ENCODE peak calls at places on chromosomes 12 and 14, in six cellular contexts. E is H1, R is GM12891, T is GM12878, D is K562, K is HepG2. N is an unnamed sample.
A peak's percentile ranks its signal among the peaks of the same experiment; 100 is the strongest.

GRCh38 chr12:23640754-23641153 is 308.7 kb downstream of the SOX5 start:
- DNase-seq in E (peak; percentile 47), R (no peak), T (no peak), D (no peak), K (no peak), N (no peak)

GRCh38 chr12:8827551-8828347 is 5.3 kb downstream of the A2ML1 start:
- DNase-seq in E (no peak), R (no peak), T (no peak), D (no peak), K (no peak), N (no peak)

GRCh38 chr14:22882529-22883190 is 362 bp upstream of the REM2 start:
- DNase-seq in E (no peak), R (no peak), T (no peak), D (peak; percentile 81), K (no peak), N (no peak)

GRCh38 chr12:10722502-10722904 is 620 bp downstream of the YBX3 start:
- DNase-seq in E (no peak), R (peak; percentile 50), T (no peak), D (peak; percentile 58), K (peak; percentile 19), N (peak; percentile 41)

GRCh38 chr14:34930591-34931069 is 52.2 kb upstream of the SRP54 start:
- DNase-seq in E (no peak), R (no peak), T (peak; percentile 36), D (no peak), K (no peak), N (peak; percentile 13)

GRCh38 chr12:99390707-99391106 is 256.8 kb upstream of the GARIN6 start:
- DNase-seq in E (peak; percentile 19), R (no peak), T (no peak), D (no peak), K (no peak), N (no peak)

GRCh38 chr14:70098257-70098809 is 90.4 kb downstream of the SLC8A3 start:
- DNase-seq in E (no peak), R (no peak), T (no peak), D (no peak), K (no peak), N (no peak)

GRCh38 chr14:34029921-34030334 is 79.1 kb upstream of the EGLN3 start:
- DNase-seq in E (no peak), R (no peak), T (no peak), D (peak; percentile 53), K (no peak), N (no peak)

GRCh38 chr12:54428050-54429013 is 9.3 kb upstream of the ITGA5 start:
- DNase-seq in E (no peak), R (no peak), T (no peak), D (no peak), K (no peak), N (no peak)

GRCh38 chr12:110744176-110744575 is 1.5 kb upstream of the PPP1CC start:
- DNase-seq in E (no peak), R (no peak), T (no peak), D (no peak), K (peak; percentile 69), N (no peak)

GRCh38 chr12:12922191-12922616 is 29.8 kb downstream of the GPRC5D start:
- DNase-seq in E (no peak), R (no peak), T (no peak), D (no peak), K (no peak), N (no peak)

GRCh38 chr12:129298921-129299320 is 445.6 kb downstream of the GLT1D1 start:
- DNase-seq in E (no peak), R (no peak), T (no peak), D (no peak), K (no peak), N (no peak)

GRCh38 chr12:106248177-106248848 is 493 bp upstream of the CKAP4 start:
- DNase-seq in E (no peak), R (peak; percentile 35), T (no peak), D (no peak), K (peak; percentile 19), N (peak; percentile 34)

GRCh38 chr14:61253064-61253753 is 27.9 kb downstream of the TMEM30B start:
- DNase-seq in E (no peak), R (no peak), T (no peak), D (no peak), K (no peak), N (no peak)

GRCh38 chr12:47863467-47863866 is 41.3 kb downstream of the VDR start:
- DNase-seq in E (no peak), R (no peak), T (no peak), D (no peak), K (no peak), N (no peak)

GRCh38 chr12:108337235-108338223 is 1.6 kb downstream of the CMKLR1 start:
- DNase-seq in E (no peak), R (peak; percentile 37), T (no peak), D (peak; percentile 88), K (peak; percentile 26), N (no peak)

GRCh38 chr12:67474934-67475620 is 173.5 kb upstream of the DYRK2 start:
- DNase-seq in E (no peak), R (no peak), T (no peak), D (no peak), K (no peak), N (no peak)

GRCh38 chr14:74596747-74597456 is 15.1 kb downstream of the LTBP2 start:
- DNase-seq in E (no peak), R (no peak), T (no peak), D (no peak), K (no peak), N (no peak)

GRCh38 chr14:69232388-69232787 is 27.6 kb upstream of the GALNT16 start:
- DNase-seq in E (no peak), R (no peak), T (no peak), D (no peak), K (no peak), N (no peak)

GRCh38 chr14:64663174-64663573 is 41.0 kb upstream of the PLEKHG3 start:
- DNase-seq in E (no peak), R (no peak), T (no peak), D (no peak), K (no peak), N (no peak)

GRCh38 chr14:68141531-68142088 is 322.0 kb downstream of the RAD51B start:
- DNase-seq in E (no peak), R (no peak), T (no peak), D (no peak), K (no peak), N (no peak)

GRCh38 chr14:69493791-69494190 is 9.3 kb downstream of the PLEKHD1 start:
- DNase-seq in E (no peak), R (no peak), T (no peak), D (no peak), K (no peak), N (no peak)

DNA sequence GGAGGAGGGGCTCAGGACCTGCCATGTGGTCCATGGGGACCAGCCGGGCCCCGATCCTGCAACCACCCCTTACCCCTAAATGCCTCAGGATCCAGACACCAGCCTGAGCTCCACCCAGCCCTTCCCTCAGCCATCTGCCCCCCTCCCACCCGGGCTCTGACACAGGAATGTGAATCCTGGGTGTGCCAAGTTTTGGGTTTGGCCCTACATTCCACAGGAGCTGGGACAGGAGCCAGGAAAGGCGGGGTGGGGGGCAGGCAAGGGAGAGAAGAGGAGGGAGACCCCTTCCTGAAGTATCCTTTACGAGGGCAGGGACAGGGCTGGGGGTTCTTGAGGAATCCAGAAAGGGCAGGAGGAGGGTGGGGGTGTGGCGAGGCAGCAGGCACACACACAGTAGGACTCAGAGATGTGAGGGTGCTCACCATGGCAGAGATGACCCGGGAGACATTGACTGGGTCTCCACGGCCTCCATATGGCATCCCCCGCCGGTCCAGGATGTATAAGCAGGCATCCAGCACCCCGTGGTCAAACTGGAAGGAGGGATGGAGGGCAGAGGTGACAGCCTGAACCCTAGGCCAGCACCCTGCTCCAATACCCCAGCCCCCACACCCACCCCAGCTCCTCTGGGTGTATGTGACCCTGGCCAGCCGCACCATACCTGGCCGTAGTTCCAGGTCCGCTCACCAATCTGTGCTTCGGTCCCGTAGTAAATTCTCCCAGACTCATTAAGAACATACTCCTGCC is 3.5 kb downstream of the TGM1 start:
- DNase-seq in E (no peak), R (no peak), T (no peak), D (peak; percentile 14), K (no peak), N (no peak)
- TF ChIP-seq POLR2A in E (no peak), R (no peak), T (no peak), D (no peak), K (no peak), N (no peak)

DNA sequence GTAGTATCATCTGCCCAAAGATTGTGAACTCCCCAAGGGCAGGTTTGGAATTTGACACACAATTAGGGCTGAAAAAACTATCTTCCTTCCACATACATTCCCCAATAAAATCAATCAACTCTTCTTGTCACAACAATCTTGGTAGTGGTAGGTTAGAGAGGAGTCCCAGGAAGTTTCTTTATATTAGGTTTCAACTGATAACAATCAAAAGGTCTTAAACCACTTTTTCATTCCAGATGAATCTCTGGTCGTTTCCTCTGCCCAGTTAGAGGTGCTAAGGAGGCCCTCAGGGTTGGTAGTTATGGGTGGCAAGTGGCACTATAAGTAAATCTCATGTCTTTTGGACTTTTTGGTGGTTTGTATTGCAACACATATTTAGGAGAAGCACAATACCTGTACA is 1.7 kb upstream of the SLC38A2 start:
- DNase-seq in E (no peak), R (no peak), T (no peak), D (no peak), K (no peak), N (no peak)
- TF ChIP-seq TAF1 in E (no peak), R (no peak), T (no peak), D (no peak), K (no peak), N (no peak)

GRCh38 chr12:2129076-2129475 is 76.3 kb downstream of the CACNA1C start:
- DNase-seq in E (no peak), R (no peak), T (no peak), D (no peak), K (no peak), N (no peak)
- TF ChIP-seq POLR2AphosphoS5 in E (no peak), R (no peak), T (no peak), D (no peak), K (no peak), N (no peak)

GRCh38 chr14:102316746-102317563 is 2.6 kb upstream of the ZNF839 start:
- DNase-seq in E (peak; percentile 72), R (peak; percentile 76), T (peak; percentile 61), D (peak; percentile 83), K (peak; percentile 83), N (peak; percentile 84)

GRCh38 chr14:102316048-102316745 is 3.3 kb upstream of the ZNF839 start:
- DNase-seq in E (no peak), R (no peak), T (no peak), D (no peak), K (peak; percentile 44), N (no peak)

GRCh38 chr14:102319351-102320032 is at the start of gene ZNF839:
- DNase-seq in E (peak; percentile 66), R (peak; percentile 90), T (no peak), D (peak; percentile 79), K (peak; percentile 69), N (peak; percentile 89)

GRCh38 chr14:102318781-102319276 is 717 bp upstream of the ZNF839 start:
- DNase-seq in E (no peak), R (no peak), T (no peak), D (no peak), K (no peak), N (no peak)

DNA sequence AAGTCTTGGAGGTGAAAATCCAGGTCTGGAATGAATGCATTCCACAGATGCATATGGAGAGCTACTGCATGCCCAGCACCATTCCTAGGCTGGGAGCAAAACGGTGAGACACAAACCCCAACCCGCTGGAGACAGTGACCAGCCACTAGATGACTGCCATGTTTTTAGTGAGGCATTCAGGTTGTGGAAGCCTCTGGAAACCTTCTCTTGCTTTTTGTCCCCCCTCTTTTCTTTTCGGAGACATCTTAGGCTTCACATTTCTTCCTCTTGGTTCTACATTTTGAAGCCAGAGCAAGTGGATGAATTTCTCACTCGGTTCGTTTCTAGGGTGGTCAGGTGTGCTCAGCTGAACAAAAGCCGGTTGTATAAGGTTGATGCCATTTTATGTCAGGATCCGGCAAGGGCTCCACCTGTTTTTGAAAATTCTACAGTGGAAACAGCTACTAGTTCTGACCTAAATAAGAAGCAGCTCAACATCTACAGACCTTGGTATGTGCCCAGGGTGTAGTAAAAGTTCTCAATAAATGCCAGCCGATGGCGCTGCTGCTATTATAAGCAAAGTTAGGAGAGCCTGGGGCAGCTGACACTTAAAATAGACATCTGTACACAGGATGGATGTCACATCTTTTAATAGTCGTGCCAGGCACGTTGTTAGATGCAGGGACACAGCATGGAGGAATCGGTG is 1.8 kb upstream of the ZNF839 start:
- DNase-seq in E (no peak), R (no peak), T (no peak), D (no peak), K (peak; percentile 71), N (no peak)
- TF ChIP-seq POLR2A in E (no peak), R (no peak), T (no peak), D (no peak), K (no peak), N (no peak)